ENCODE peak calls at places on chromosomes 7 and 10, in four cellular contexts. A, H, E and J are unnamed samples.

GRCh38 chr7:36852017-36852416 is 127.7 kb upstream of the AOAH start:
- DNase-seq in A (no peak), H (no peak), E (no peak), J (no peak)

GRCh38 chr10:43945908-43946307 is 297.2 kb upstream of the ZNF32 start:
- DNase-seq in A (no peak), H (no peak), E (no peak), J (no peak)

GRCh38 chr10:646118-646524 is 43.3 kb downstream of the DIP2C start:
- DNase-seq in A (peak), H (no peak), E (no peak), J (no peak)

GRCh38 chr10:35178305-35178704 is 51.7 kb downstream of the CREM start:
- DNase-seq in A (no peak), H (no peak), E (no peak), J (no peak)

GRCh38 chr10:43138757-43139241 is 554 bp downstream of the CSGALNACT2 start:
- DNase-seq in A (no peak), H (no peak), E (peak), J (peak)

GRCh38 chr7:19404912-19405329 is 259.7 kb upstream of the FERD3L start:
- DNase-seq in A (no peak), H (no peak), E (peak), J (peak)

GRCh38 chr10:75606203-75606779 is 174.9 kb downstream of the LRMDA start:
- DNase-seq in A (peak), H (no peak), E (no peak), J (no peak)

GRCh38 chr7:116780966-116781365 is 81.4 kb upstream of the CAPZA2 start:
- DNase-seq in A (peak), H (no peak), E (no peak), J (no peak)

GRCh38 chr10:25113231-25114035 is 61.4 kb upstream of the GPR158 start:
- DNase-seq in A (peak), H (peak), E (peak), J (peak)

GRCh38 chr7:20197125-20197524 is 20.1 kb downstream of the MACC1 start:
- DNase-seq in A (no peak), H (no peak), E (peak), J (no peak)

GRCh38 chr10:59580257-59580863 is 129.3 kb downstream of the SLC16A9 start:
- DNase-seq in A (no peak), H (no peak), E (peak), J (peak)

GRCh38 chr7:127501817-127502216 is 83.6 kb downstream of the GCC1 start:
- DNase-seq in A (no peak), H (no peak), E (no peak), J (no peak)

DNA sequence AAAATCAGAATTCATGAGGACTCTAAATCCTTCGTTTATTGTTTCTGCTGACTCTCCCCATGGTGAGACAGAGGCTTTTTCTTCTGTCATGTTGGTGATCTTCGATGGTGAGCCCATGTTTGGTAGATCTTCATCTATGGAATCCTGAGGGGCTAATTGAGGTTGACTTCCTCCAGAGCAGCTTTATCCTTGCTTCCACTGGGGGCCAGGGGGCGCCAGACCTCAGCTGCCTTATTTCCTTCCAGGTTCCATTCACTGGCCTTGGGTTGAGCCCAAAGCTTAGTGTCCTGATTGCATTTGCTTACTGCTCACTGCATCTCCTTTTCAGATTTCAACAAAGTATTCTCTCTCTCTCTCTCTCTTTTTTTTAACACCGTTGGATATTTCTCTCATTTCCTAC is 80.7 kb downstream of the GCC1 start:
- DNase-seq in A (peak), H (no peak), E (peak), J (peak)
- TF ChIP-seq CTCF in A (peak), H (peak), E (peak), J (peak)

GRCh38 chr10:110865804-110866482 is 5.8 kb upstream of the PDCD4 start:
- DNase-seq in A (no peak), H (no peak), E (no peak), J (no peak)
- H3K4me3 ChIP-seq in A (no peak), H (no peak), E (no peak), J (no peak)

DNA sequence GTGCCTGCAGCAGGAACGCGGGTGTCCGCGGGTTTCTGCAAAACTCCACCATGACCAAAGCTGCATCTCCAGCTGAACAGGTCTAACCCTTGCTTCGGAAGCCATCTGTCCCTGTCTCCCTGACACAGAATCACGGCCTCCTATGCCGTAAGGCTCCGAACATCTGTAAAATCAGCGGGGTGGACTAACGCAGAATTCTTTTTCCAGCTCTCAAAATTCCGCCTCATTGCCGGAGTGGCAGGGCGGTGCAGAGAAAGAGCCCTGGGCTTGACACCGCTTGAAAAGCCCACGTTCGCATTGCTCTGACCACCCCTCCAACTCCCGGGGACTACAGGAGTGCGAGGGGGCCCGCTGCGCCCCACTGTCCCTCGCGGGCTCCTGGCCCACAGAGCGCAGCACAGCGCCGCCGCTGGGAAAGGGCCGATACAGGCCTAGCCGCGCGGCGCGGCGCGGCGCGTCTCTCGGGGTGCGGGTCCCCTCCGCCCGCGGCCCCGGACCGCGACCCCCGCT is 409 bp downstream of the DNMBP start:
- DNase-seq in A (peak), H (no peak), E (no peak), J (peak)
- TF ChIP-seq CTCF in A (peak), H (no peak), E (peak), J (peak)

GRCh38 chr10:86734209-86734988 is 22.0 kb upstream of the BMPR1A start:
- DNase-seq in A (no peak), H (no peak), E (no peak), J (no peak)

GRCh38 chr10:86729677-86730076 is 26.7 kb upstream of the BMPR1A start:
- DNase-seq in A (no peak), H (no peak), E (no peak), J (no peak)

GRCh38 chr10:86732771-86733170 is 23.6 kb upstream of the BMPR1A start:
- DNase-seq in A (no peak), H (no peak), E (no peak), J (no peak)

GRCh38 chr10:86730227-86730626 is 26.2 kb upstream of the BMPR1A start:
- DNase-seq in A (peak), H (peak), E (peak), J (peak)

GRCh38 chr10:86733260-86733671 is 23.2 kb upstream of the BMPR1A start:
- DNase-seq in A (no peak), H (peak), E (peak), J (peak)
- H3K4me3 ChIP-seq in A (no peak), H (no peak), E (no peak), J (no peak)

DNA sequence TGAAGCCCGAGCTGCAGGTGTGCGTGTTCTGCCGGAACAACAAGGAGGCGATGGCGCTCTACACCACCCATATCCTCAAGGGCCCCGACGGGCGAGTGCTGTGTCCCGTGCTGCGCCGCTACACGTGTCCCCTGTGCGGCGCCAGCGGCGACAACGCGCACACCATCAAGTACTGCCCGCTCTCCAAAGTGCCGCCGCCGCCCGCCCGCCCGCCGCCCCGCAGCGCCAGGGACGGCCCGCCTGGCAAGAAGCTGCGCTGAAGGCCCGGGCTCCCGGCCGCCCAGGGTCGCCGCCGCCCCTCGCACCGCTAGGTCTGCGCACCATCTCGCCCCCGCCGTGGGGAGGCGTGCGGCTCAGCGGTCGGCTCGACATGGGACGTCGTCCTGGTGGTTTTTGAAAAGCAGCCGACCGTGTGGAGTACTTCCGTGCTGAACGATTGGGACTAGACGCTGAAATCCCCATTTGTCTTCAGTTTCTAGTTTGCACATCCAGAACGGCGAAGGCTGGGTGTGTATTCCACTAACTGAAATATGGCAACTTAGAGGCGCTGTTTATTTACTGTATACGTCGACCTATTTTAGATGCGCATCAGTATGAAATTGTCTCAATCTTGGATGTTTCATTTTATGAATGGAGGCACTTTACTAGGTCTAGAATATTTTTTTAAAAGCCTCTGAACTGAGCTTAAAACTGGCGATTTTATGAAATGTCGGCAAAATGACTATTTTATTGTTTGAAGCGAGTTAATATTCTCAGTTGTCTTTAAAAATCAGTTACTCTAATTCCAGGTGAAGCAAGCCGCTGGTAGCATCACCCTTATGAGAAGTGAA is 1.1 kb downstream of the NANOS1 start:
- DNase-seq in A (peak), H (peak), E (peak), J (peak)
- TF ChIP-seq CTCF in A (no peak), H (no peak), E (no peak), J (no peak)

GRCh38 chr7:82375713-82376112 is 67.9 kb downstream of the CACNA2D1 start:
- DNase-seq in A (no peak), H (no peak), E (no peak), J (no peak)
- H3K4me3 ChIP-seq in A (no peak), H (no peak), E (no peak), J (no peak)

GRCh38 chr7:149813254-149814035 is 24.7 kb upstream of the ZNF862 start:
- DNase-seq in A (no peak), H (no peak), E (no peak), J (no peak)

GRCh38 chr7:149808311-149808710 is 29.9 kb upstream of the ZNF862 start:
- DNase-seq in A (no peak), H (no peak), E (no peak), J (no peak)

GRCh38 chr7:149809215-149809614 is 29.0 kb upstream of the ZNF862 start:
- DNase-seq in A (peak), H (no peak), E (no peak), J (no peak)

GRCh38 chr7:149811831-149812490 is 26.2 kb upstream of the ZNF862 start:
- DNase-seq in A (no peak), H (no peak), E (no peak), J (no peak)

GRCh38 chr7:149811221-149811620 is 27.0 kb upstream of the ZNF862 start:
- DNase-seq in A (no peak), H (no peak), E (peak), J (no peak)
- TF ChIP-seq CTCF in A (no peak), H (no peak), E (peak), J (peak)